ENCODE peak calls at places on chromosomes 1 and 21, in nine cellular contexts. One of them, this sample, is unnamed.

GRCh38 chr1:23108918-23109533 is 59.6 kb downstream of the LUZP1 start:
- DNase-seq in transverse colon: no peak
- DNase-seq in endothelial cell of umbilical vein: no peak
- DNase-seq in spleen: no peak
- DNase-seq in stomach: no peak
- DNase-seq in GM12891: no peak
- DNase-seq in suprapubic skin: no peak
- DNase-seq in H1: no peak
- DNase-seq in K562: no peak
- DNase-seq in this sample: no peak

GRCh38 chr1:39926343-39926769 is 24.6 kb upstream of the MYCL start:
- DNase-seq in transverse colon: no peak
- DNase-seq in endothelial cell of umbilical vein: no peak
- DNase-seq in spleen: no peak
- DNase-seq in stomach: no peak
- DNase-seq in GM12891: no peak
- DNase-seq in suprapubic skin: no peak
- DNase-seq in H1: no peak
- DNase-seq in K562: peak
- DNase-seq in this sample: no peak

GRCh38 chr1:90746857-90747256 is 29.8 kb upstream of the BARHL2 start:
- DNase-seq in transverse colon: no peak
- DNase-seq in endothelial cell of umbilical vein: no peak
- DNase-seq in spleen: no peak
- DNase-seq in stomach: no peak
- DNase-seq in GM12891: no peak
- DNase-seq in suprapubic skin: no peak
- DNase-seq in H1: no peak
- DNase-seq in K562: no peak
- DNase-seq in this sample: no peak

GRCh38 chr1:179129702-179130473 is 48.0 kb downstream of the TOR3A start:
- DNase-seq in transverse colon: no peak
- DNase-seq in endothelial cell of umbilical vein: peak
- DNase-seq in spleen: no peak
- DNase-seq in stomach: no peak
- DNase-seq in GM12891: peak
- DNase-seq in suprapubic skin: no peak
- DNase-seq in H1: no peak
- DNase-seq in K562: no peak
- DNase-seq in this sample: no peak

GRCh38 chr1:161214374-161214773 is 721 bp upstream of the FCER1G start:
- DNase-seq in transverse colon: no peak
- DNase-seq in endothelial cell of umbilical vein: no peak
- DNase-seq in spleen: no peak
- DNase-seq in stomach: no peak
- DNase-seq in GM12891: no peak
- DNase-seq in suprapubic skin: no peak
- DNase-seq in H1: no peak
- DNase-seq in K562: no peak
- DNase-seq in this sample: no peak

GRCh38 chr1:103517380-103518047 is 8.0 kb upstream of the RNPC3 start:
- DNase-seq in transverse colon: no peak
- DNase-seq in endothelial cell of umbilical vein: no peak
- DNase-seq in spleen: no peak
- DNase-seq in stomach: no peak
- DNase-seq in GM12891: no peak
- DNase-seq in suprapubic skin: no peak
- DNase-seq in H1: no peak
- DNase-seq in K562: no peak
- DNase-seq in this sample: no peak

GRCh38 chr1:94554611-94555010 is 13.1 kb upstream of the F3 start:
- DNase-seq in transverse colon: no peak
- DNase-seq in endothelial cell of umbilical vein: no peak
- DNase-seq in spleen: no peak
- DNase-seq in stomach: no peak
- DNase-seq in GM12891: no peak
- DNase-seq in suprapubic skin: no peak
- DNase-seq in H1: no peak
- DNase-seq in K562: no peak
- DNase-seq in this sample: no peak

GRCh38 chr1:205526431-205526830 is 22.0 kb downstream of the CDK18 start:
- DNase-seq in transverse colon: no peak
- DNase-seq in endothelial cell of umbilical vein: no peak
- DNase-seq in spleen: no peak
- DNase-seq in stomach: no peak
- DNase-seq in GM12891: no peak
- DNase-seq in suprapubic skin: no peak
- DNase-seq in H1: no peak
- DNase-seq in K562: no peak
- DNase-seq in this sample: no peak

GRCh38 chr1:203084588-203085527 is 954 bp downstream of the MYOG start:
- DNase-seq in transverse colon: no peak
- DNase-seq in endothelial cell of umbilical vein: no peak
- DNase-seq in spleen: peak
- DNase-seq in stomach: peak
- DNase-seq in GM12891: peak
- DNase-seq in suprapubic skin: peak
- DNase-seq in H1: peak
- DNase-seq in K562: peak
- DNase-seq in this sample: peak

GRCh38 chr1:72431810-72432209 is 149.5 kb upstream of the NEGR1 start:
- DNase-seq in transverse colon: no peak
- DNase-seq in endothelial cell of umbilical vein: no peak
- DNase-seq in spleen: no peak
- DNase-seq in stomach: no peak
- DNase-seq in GM12891: no peak
- DNase-seq in suprapubic skin: no peak
- DNase-seq in H1: no peak
- DNase-seq in K562: no peak
- DNase-seq in this sample: no peak

GRCh38 chr1:45010855-45011811 is at the start of gene HECTD3:
- DNase-seq in transverse colon: peak
- DNase-seq in endothelial cell of umbilical vein: peak
- DNase-seq in spleen: peak
- DNase-seq in stomach: peak
- DNase-seq in GM12891: peak
- DNase-seq in suprapubic skin: peak
- DNase-seq in H1: peak
- DNase-seq in K562: peak
- DNase-seq in this sample: peak

GRCh38 chr1:175019524-175019923 is 3.7 kb downstream of the MRPS14 start:
- DNase-seq in transverse colon: no peak
- DNase-seq in endothelial cell of umbilical vein: no peak
- DNase-seq in spleen: no peak
- DNase-seq in stomach: no peak
- DNase-seq in GM12891: no peak
- DNase-seq in suprapubic skin: no peak
- DNase-seq in H1: no peak
- DNase-seq in K562: no peak
- DNase-seq in this sample: no peak

GRCh38 chr1:37038079-37038702 is 3.9 kb upstream of the GRIK3 start:
- DNase-seq in transverse colon: no peak
- DNase-seq in endothelial cell of umbilical vein: no peak
- DNase-seq in spleen: no peak
- DNase-seq in stomach: no peak
- DNase-seq in GM12891: no peak
- DNase-seq in suprapubic skin: no peak
- DNase-seq in H1: no peak
- DNase-seq in K562: no peak
- DNase-seq in this sample: no peak

GRCh38 chr1:88519156-88519555 is 164.9 kb upstream of the PKN2 start:
- DNase-seq in transverse colon: no peak
- DNase-seq in endothelial cell of umbilical vein: no peak
- DNase-seq in spleen: no peak
- DNase-seq in stomach: no peak
- DNase-seq in GM12891: no peak
- DNase-seq in suprapubic skin: no peak
- DNase-seq in H1: no peak
- DNase-seq in K562: no peak
- DNase-seq in this sample: no peak

GRCh38 chr1:225933072-225933471 is 7.9 kb downstream of the LEFTY2 start:
- DNase-seq in transverse colon: no peak
- DNase-seq in endothelial cell of umbilical vein: no peak
- DNase-seq in spleen: no peak
- DNase-seq in stomach: no peak
- DNase-seq in GM12891: no peak
- DNase-seq in suprapubic skin: no peak
- DNase-seq in H1: no peak
- DNase-seq in K562: no peak
- DNase-seq in this sample: no peak

GRCh38 chr21:34997295-34997694 is 51.8 kb downstream of the RUNX1 start:
- DNase-seq in transverse colon: no peak
- DNase-seq in endothelial cell of umbilical vein: no peak
- DNase-seq in spleen: no peak
- DNase-seq in stomach: no peak
- DNase-seq in GM12891: no peak
- DNase-seq in suprapubic skin: no peak
- DNase-seq in H1: no peak
- DNase-seq in K562: peak
- DNase-seq in this sample: no peak

GRCh38 chr21:34995979-34996303 is 53.2 kb downstream of the RUNX1 start:
- DNase-seq in transverse colon: no peak
- DNase-seq in endothelial cell of umbilical vein: no peak
- DNase-seq in spleen: no peak
- DNase-seq in stomach: no peak
- DNase-seq in GM12891: no peak
- DNase-seq in suprapubic skin: no peak
- DNase-seq in H1: no peak
- DNase-seq in K562: no peak
- DNase-seq in this sample: no peak

GRCh38 chr21:34999397-34999941 is 49.6 kb downstream of the RUNX1 start:
- DNase-seq in transverse colon: no peak
- DNase-seq in endothelial cell of umbilical vein: no peak
- DNase-seq in spleen: no peak
- DNase-seq in stomach: no peak
- DNase-seq in GM12891: no peak
- DNase-seq in suprapubic skin: no peak
- DNase-seq in H1: no peak
- DNase-seq in K562: no peak
- DNase-seq in this sample: no peak

GRCh38 chr21:34994646-34995631 is 54.2 kb downstream of the RUNX1 start:
- DNase-seq in transverse colon: no peak
- DNase-seq in endothelial cell of umbilical vein: no peak
- DNase-seq in spleen: no peak
- DNase-seq in stomach: no peak
- DNase-seq in GM12891: no peak
- DNase-seq in suprapubic skin: no peak
- DNase-seq in H1: no peak
- DNase-seq in K562: peak
- DNase-seq in this sample: no peak

GRCh38 chr21:34996304-34997081 is 52.6 kb downstream of the RUNX1 start:
- DNase-seq in transverse colon: no peak
- DNase-seq in endothelial cell of umbilical vein: no peak
- DNase-seq in spleen: no peak
- DNase-seq in stomach: no peak
- DNase-seq in GM12891: no peak
- DNase-seq in suprapubic skin: no peak
- DNase-seq in H1: no peak
- DNase-seq in K562: peak
- DNase-seq in this sample: no peak
- TF ChIP-seq POLR2AphosphoS5 in transverse colon: no peak
- TF ChIP-seq POLR2AphosphoS5 in endothelial cell of umbilical vein: no peak
- TF ChIP-seq POLR2AphosphoS5 in spleen: no peak
- TF ChIP-seq POLR2AphosphoS5 in stomach: no peak
- TF ChIP-seq POLR2AphosphoS5 in GM12891: no peak
- TF ChIP-seq POLR2AphosphoS5 in suprapubic skin: no peak
- TF ChIP-seq POLR2AphosphoS5 in H1: no peak
- TF ChIP-seq POLR2AphosphoS5 in K562: peak
- TF ChIP-seq POLR2AphosphoS5 in this sample: no peak

DNA sequence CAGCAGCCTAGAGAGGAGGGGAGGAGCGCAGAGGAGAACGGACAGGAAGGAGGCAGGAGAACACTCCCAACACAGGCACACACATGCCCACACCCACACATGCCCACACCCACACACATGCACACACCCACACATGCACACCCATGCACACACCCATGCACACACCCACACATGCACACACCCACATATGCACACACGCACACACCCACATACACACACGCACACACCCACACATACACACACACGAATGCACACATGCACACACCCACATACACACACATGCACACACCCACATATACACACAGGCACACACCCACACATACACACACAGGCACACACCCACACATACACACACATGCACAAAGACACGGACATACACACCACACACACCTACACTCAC is 7.0 kb downstream of the SUMO3 start:
- DNase-seq in transverse colon: no peak
- DNase-seq in endothelial cell of umbilical vein: no peak
- DNase-seq in spleen: no peak
- DNase-seq in stomach: no peak
- DNase-seq in GM12891: no peak
- DNase-seq in suprapubic skin: no peak
- DNase-seq in H1: no peak
- DNase-seq in K562: no peak
- DNase-seq in this sample: no peak
- TF ChIP-seq POLR2A in transverse colon: no peak
- TF ChIP-seq POLR2A in endothelial cell of umbilical vein: no peak
- TF ChIP-seq POLR2A in spleen: no peak
- TF ChIP-seq POLR2A in stomach: no peak
- TF ChIP-seq POLR2A in GM12891: peak
- TF ChIP-seq POLR2A in suprapubic skin: no peak
- TF ChIP-seq POLR2A in H1: no peak
- TF ChIP-seq POLR2A in K562: peak
- TF ChIP-seq POLR2A in this sample: no peak

GRCh38 chr1:27392096-27392777 is at the start of gene GPR3:
- DNase-seq in transverse colon: peak
- DNase-seq in endothelial cell of umbilical vein: peak
- DNase-seq in spleen: peak
- DNase-seq in stomach: peak
- DNase-seq in GM12891: peak
- DNase-seq in suprapubic skin: peak
- DNase-seq in H1: peak
- DNase-seq in K562: peak
- DNase-seq in this sample: peak
- TF ChIP-seq POLR2AphosphoS5 in transverse colon: peak
- TF ChIP-seq POLR2AphosphoS5 in endothelial cell of umbilical vein: peak
- TF ChIP-seq POLR2AphosphoS5 in spleen: peak
- TF ChIP-seq POLR2AphosphoS5 in stomach: peak
- TF ChIP-seq POLR2AphosphoS5 in GM12891: no peak
- TF ChIP-seq POLR2AphosphoS5 in suprapubic skin: no peak
- TF ChIP-seq POLR2AphosphoS5 in H1: no peak
- TF ChIP-seq POLR2AphosphoS5 in K562: peak
- TF ChIP-seq POLR2AphosphoS5 in this sample: no peak

DNA sequence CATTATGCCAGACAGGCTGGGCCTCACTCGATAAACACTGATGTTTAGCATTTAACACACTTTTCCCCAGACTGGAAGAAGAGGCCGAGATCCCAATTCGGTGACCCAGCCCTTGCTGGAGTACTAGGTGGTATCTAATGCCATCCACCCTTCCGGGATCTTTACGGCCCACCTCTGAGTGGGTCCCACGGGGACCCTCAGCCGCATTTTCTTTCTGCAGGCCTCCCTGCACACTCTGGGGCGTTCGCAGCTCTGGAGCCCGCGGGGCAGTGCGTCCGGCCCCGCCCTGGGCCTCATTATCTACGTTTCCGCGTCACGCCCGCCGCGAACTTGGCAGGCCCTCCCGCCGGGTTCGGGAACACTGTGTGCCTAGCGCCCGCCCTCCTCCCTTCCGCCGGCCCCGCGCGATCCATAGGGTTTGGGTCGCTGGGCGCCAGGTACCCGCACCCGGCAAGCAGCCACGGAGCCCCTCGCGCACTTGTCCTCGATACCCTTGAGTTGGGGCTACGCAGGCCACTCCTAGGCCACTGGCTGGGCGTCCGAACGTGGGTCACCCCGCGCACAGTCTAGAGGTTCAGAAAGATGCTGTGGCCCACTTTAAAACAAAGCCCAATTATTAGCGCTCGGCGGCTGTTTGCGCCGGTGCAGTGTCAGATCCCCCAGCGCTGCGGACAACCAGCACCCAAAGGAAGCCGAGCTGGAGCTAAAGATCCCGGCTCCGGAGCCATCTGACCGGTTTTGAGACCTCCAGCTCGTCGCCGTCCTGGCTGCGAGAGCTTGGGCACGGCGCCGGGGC is 942 bp upstream of the EVA1C start:
- DNase-seq in transverse colon: peak
- DNase-seq in endothelial cell of umbilical vein: peak
- DNase-seq in spleen: peak
- DNase-seq in stomach: peak
- DNase-seq in GM12891: no peak
- DNase-seq in suprapubic skin: peak
- DNase-seq in H1: peak
- DNase-seq in K562: peak
- DNase-seq in this sample: no peak
- TF ChIP-seq POLR2A in transverse colon: peak
- TF ChIP-seq POLR2A in endothelial cell of umbilical vein: peak
- TF ChIP-seq POLR2A in spleen: peak
- TF ChIP-seq POLR2A in stomach: no peak
- TF ChIP-seq POLR2A in GM12891: no peak
- TF ChIP-seq POLR2A in suprapubic skin: peak
- TF ChIP-seq POLR2A in H1: no peak
- TF ChIP-seq POLR2A in K562: no peak
- TF ChIP-seq POLR2A in this sample: no peak

This sample was measured in GM12892.